ENCODE peak calls at places on chromosomes 3 and 15, in ten cellular contexts. L is stomach, G is upper lobe of right lung, Y is right cardiac atrium, U is prostate gland, V is colonic mucosa, B is left ventricle myocardium inferior, Q is ovary, S is H9, R is MM.1S. Z is an unnamed sample. For H3K27me3, the result is how much of the 10 kb centered on the place peaks cover.

GRCh38 chr15:48553559-48553958 is 92.0 kb downstream of the FBN1 start:
- DNase-seq in B (no peak), G (no peak), S (no peak), V (no peak), Q (no peak), Y (no peak), U (no peak), R (no peak), L (no peak), Z (no peak)

GRCh38 chr15:40069178-40070165 is 30.5 kb upstream of the SRP14 start:
- DNase-seq in L (peak), G (peak), B (peak), R (no peak), Q (peak), V (peak), S (peak), U (peak), Y (peak), Z (peak)

GRCh38 chr15:40582726-40583246 is 11.3 kb upstream of the KNL1 start:
- DNase-seq in V (no peak), Y (no peak), G (no peak), B (no peak), R (no peak), U (no peak), Q (no peak), L (no peak), S (peak), Z (no peak)

GRCh38 chr3:13461169-13462124 is 18.7 kb upstream of the HDAC11 start:
- DNase-seq in Y (peak), U (no peak), S (peak), G (peak), B (peak), Q (no peak), V (peak), L (peak), R (peak), Z (peak)

GRCh38 chr15:68816795-68817303 is 3.8 kb downstream of the ANP32A start:
- DNase-seq in S (no peak), B (no peak), Y (no peak), U (no peak), G (no peak), V (peak), Q (no peak), R (no peak), L (no peak), Z (peak)

GRCh38 chr3:130926504-130926903 is 32.6 kb downstream of the ATP2C1 start:
- DNase-seq in S (no peak), V (no peak), L (no peak), U (no peak), R (no peak), Y (no peak), G (no peak), B (no peak), Q (no peak), Z (no peak)

GRCh38 chr3:101068876-101069606 is 75.8 kb upstream of the ABI3BP start:
- DNase-seq in V (no peak), R (no peak), Q (no peak), B (no peak), G (no peak), L (no peak), S (no peak), Y (peak), U (no peak), Z (no peak)

GRCh38 chr3:195906865-195907729 is 1.3 kb downstream of the TNK2 start:
- DNase-seq in Q (peak), G (peak), L (peak), R (peak), V (peak), S (no peak), U (peak), B (no peak), Y (peak), Z (peak)

GRCh38 chr15:76065267-76065666 is 5.5 kb downstream of the TMEM266 start:
- DNase-seq in R (peak), Q (no peak), U (no peak), Y (no peak), V (no peak), G (no peak), S (no peak), B (no peak), L (no peak), Z (no peak)

GRCh38 chr3:174614046-174614445 is 245.1 kb upstream of the NAALADL2 start:
- DNase-seq in V (no peak), U (no peak), R (no peak), G (no peak), S (no peak), Y (no peak), Q (no peak), L (no peak), B (no peak), Z (no peak)

GRCh38 chr15:42080585-42081462 is 13.5 kb downstream of the PLA2G4D start:
- DNase-seq in V (no peak), G (no peak), L (peak), Q (no peak), R (no peak), U (no peak), S (peak), B (no peak), Y (peak), Z (no peak)
- H3K27me3 ChIP-seq in V (under half), G (under half), L (under half), Q (under half), R (under half), U (under half), S (under half), B (under half), Y (under half), Z (under half)

GRCh38 chr3:42177801-42178150 is 86.6 kb downstream of the TRAK1 start:
- DNase-seq in G (no peak), S (no peak), U (no peak), B (no peak), L (no peak), Y (no peak), V (no peak), R (no peak), Q (no peak), Z (no peak)
- H3K27ac ChIP-seq in G (no peak), S (no peak), U (no peak), B (peak), L (no peak), Y (no peak), V (no peak), R (no peak), Q (no peak), Z (no peak)

GRCh38 chr3:171495413-171495812 is 35.2 kb upstream of the TNIK start:
- DNase-seq in L (no peak), B (no peak), R (no peak), V (no peak), S (no peak), G (no peak), Y (no peak), U (no peak), Q (no peak), Z (no peak)
- H3K27me3 ChIP-seq in L (under half), B (under half), R (under half), V (under half), S (under half), G (under half), Y (under half), U (under half), Q (under half), Z (under half)

GRCh38 chr3:110074095-110074494 is 736.7 kb upstream of the DPPA4 start:
- DNase-seq in R (no peak), U (no peak), G (no peak), B (no peak), Y (no peak), S (no peak), Q (no peak), V (no peak), L (no peak), Z (no peak)

GRCh38 chr3:110067527-110067926 is 730.2 kb upstream of the DPPA4 start:
- DNase-seq in U (no peak), G (no peak), S (no peak), Q (no peak), Y (no peak), V (no peak), B (no peak), R (peak), L (no peak), Z (no peak)

GRCh38 chr3:110070539-110070916 is 733.2 kb upstream of the DPPA4 start:
- DNase-seq in S (no peak), Y (no peak), V (no peak), R (no peak), G (no peak), Q (no peak), L (no peak), B (no peak), U (no peak), Z (no peak)

GRCh38 chr3:110066201-110066600 is 728.9 kb upstream of the DPPA4 start:
- DNase-seq in B (no peak), G (no peak), S (no peak), R (no peak), Y (no peak), L (no peak), V (no peak), U (no peak), Q (no peak), Z (no peak)

DNA sequence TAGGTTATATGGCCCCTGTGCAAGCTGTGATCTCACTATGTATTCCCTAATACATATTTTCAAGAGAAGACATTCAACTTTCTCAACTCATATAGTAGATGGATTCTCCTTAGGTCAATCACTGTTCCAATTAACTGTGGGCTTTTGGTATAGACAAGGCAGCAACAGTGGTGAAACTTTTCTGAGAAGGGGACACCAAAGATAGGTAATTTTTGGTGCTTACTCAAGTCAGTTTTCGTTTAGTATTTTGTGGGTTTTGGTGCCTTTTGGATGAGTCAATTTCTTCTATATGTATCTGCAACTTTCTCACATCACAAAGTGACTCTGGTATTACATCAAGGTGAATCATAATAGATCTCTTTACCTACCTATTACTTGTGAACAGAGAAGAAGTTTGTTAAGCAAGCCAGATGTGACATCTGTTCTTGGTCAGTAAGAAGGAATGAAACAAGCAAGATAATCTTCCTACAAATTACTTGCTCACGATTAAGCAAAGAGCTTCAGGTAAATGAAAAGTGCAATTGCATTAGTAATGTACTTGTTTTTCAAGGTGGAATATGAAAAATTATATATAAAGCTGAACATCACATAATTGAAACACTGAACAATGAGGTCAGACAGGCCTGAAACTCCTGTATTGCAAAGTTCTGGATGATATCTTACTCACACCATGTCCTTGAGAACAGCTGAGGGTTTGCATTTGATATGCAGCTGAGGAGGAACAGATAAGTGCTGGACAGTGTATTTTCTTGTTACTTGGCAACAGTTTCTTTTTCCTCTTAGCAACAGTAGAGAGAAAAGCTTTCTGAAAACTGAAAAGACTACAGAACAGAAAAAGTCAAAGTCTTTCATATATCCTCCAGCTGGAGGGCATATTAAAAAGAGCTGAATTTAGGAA is 732.5 kb upstream of the DPPA4 start:
- DNase-seq in B (no peak), U (no peak), V (no peak), G (no peak), S (no peak), Q (no peak), Y (no peak), R (peak), L (no peak), Z (no peak)
- H3K27ac ChIP-seq in B (peak), U (no peak), V (no peak), G (no peak), S (no peak), Q (no peak), Y (no peak), R (peak), L (no peak), Z (no peak)

GRCh38 chr3:10274601-10275000 is 18.1 kb downstream of the GHRL start:
- DNase-seq in B (no peak), Q (no peak), L (no peak), R (peak), U (no peak), V (no peak), Y (no peak), G (no peak), S (no peak), Z (no peak)

GRCh38 chr3:10269443-10269842 is 21.2 kb downstream of the TATDN2 start:
- DNase-seq in Q (no peak), G (no peak), Y (no peak), S (no peak), V (no peak), R (no peak), L (no peak), B (no peak), U (no peak), Z (no peak)

GRCh38 chr3:10273697-10274305 is 18.9 kb downstream of the GHRL start:
- DNase-seq in G (no peak), R (no peak), Y (no peak), L (no peak), B (no peak), V (no peak), S (no peak), U (no peak), Q (no peak), Z (no peak)

GRCh38 chr3:10268930-10269329 is 20.7 kb downstream of the TATDN2 start:
- DNase-seq in B (no peak), G (no peak), Q (no peak), U (no peak), R (no peak), Y (no peak), L (no peak), S (no peak), V (no peak), Z (no peak)

GRCh38 chr3:10272977-10273376 is 19.8 kb downstream of the GHRL start:
- DNase-seq in Q (no peak), U (no peak), V (no peak), S (no peak), R (no peak), Y (no peak), G (no peak), B (no peak), L (no peak), Z (no peak)
- H3K27me3 ChIP-seq in Q (under half), U (under half), V (under half), S (under half), R (under half), Y (under half), G (under half), B (under half), L (under half), Z (under half)

GRCh38 chr15:64633332-64633731 is 142.1 kb downstream of the RBPMS2 start:
- DNase-seq in R (no peak), G (no peak), S (no peak), Y (no peak), Q (no peak), V (no peak), U (no peak), B (no peak), L (no peak), Z (no peak)

GRCh38 chr15:64636101-64636500 is 139.3 kb downstream of the RBPMS2 start:
- DNase-seq in U (no peak), G (no peak), Q (no peak), S (no peak), Y (no peak), B (no peak), L (no peak), V (no peak), R (no peak), Z (no peak)

GRCh38 chr15:64635486-64635815 is 139.9 kb downstream of the RBPMS2 start:
- DNase-seq in R (no peak), L (peak), B (no peak), Y (no peak), V (peak), U (peak), G (no peak), S (no peak), Q (no peak), Z (peak)

GRCh38 chr15:64634020-64634419 is 141.4 kb downstream of the RBPMS2 start:
- DNase-seq in B (no peak), Y (no peak), R (peak), L (no peak), U (no peak), S (no peak), Q (no peak), G (no peak), V (no peak), Z (no peak)

DNA sequence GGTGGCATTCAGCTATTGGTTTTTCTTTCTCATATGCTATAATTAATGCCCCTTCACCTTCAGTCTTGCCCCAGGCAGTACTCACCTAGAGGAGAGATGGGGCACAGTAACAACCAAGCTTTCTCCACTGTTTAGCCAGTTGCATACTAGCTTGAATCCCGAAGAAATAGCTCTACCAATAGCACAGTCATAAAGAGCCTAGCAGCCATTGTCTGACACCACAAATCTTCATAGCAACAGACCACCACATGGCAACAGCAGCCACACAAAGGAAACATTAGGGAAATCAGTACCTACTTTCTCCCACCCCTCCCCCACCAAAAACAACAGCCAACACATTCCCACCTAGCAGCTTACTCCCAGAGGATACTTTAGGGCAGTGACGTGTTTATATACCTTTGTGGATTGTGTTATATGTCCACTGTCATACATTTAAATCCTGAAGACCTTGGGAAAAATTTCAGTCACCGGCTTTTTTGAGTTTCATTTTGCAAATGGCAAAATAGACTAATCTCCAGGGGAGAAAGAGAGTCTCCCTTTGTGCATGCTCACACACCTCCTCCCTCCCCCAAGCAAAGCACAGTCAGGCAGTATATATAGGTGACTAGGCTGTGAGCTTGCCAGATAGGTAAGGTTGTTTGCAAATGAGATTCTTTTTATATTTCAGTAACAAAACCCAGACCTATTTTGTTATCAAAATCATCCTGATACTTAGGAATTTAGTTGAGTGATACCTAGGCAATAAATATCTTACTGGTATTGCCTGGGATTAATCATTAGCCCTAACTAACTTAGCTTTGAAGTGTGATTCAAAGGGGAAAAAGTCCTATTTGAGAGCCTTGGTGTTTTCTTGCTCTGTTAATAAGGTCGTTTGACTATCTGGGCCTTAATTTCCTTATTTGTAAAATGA is 140.6 kb downstream of the RBPMS2 start:
- DNase-seq in G (no peak), B (no peak), R (no peak), S (peak), L (no peak), Q (no peak), V (no peak), Y (no peak), U (no peak), Z (peak)
- H3K27ac ChIP-seq in G (peak), B (peak), R (peak), S (peak), L (peak), Q (no peak), V (peak), Y (no peak), U (peak), Z (peak)

DNA sequence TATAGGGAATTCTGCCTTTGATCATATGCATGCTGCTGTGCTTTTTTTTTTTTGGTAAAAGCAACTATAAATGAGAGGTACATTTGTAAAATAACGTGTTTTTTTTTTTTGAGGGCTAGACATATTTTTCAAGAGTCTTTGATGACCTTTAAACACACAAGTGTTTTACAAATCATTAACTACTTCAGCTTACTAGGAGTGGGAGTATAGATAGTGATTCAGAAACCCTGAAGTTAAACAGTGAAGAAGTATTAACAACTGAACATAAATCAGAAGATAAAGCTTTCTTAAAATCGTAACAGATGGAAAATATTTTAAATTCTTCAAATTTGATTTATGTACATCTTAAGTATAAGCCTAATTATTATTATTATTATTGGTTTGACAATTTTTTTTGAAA is 2.9 kb upstream of the GMNC start:
- DNase-seq in B (no peak), G (no peak), S (no peak), U (no peak), Q (no peak), L (no peak), Y (no peak), V (no peak), R (no peak), Z (no peak)
- H3K27me3 ChIP-seq in B (under half), G (under half), S (under half), U (under half), Q (under half), L (under half), Y (under half), V (under half), R (under half), Z (under half)

GRCh38 chr15:96560246-96560895 is 229.9 kb downstream of the NR2F2 start:
- DNase-seq in L (no peak), V (no peak), Y (no peak), R (no peak), B (no peak), U (no peak), S (no peak), Q (no peak), G (no peak), Z (no peak)
- H3K27ac ChIP-seq in L (no peak), V (no peak), Y (no peak), R (no peak), B (no peak), U (no peak), S (no peak), Q (no peak), G (no peak), Z (no peak)

DNA sequence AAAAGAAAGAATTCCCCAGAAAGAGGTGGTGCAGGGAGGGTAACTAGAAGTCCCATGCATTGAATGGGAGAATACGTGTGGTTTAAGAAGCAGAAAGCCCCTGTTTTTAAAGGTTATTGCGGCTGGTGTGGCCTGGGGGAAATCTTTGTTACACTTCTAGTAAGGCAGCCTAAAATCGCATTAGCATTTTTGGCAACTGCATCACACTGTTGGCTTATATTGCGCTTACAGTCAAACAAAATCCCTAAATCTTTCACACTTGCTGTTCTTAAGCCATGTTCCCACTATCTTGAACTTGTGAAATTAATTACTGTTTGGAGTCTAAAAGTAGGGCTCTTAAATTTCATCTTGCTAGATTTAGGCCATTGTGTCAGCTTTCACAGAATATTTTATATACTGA is 66.0 kb upstream of the GOLIM4 start:
- DNase-seq in V (no peak), L (no peak), R (no peak), G (no peak), Y (no peak), U (no peak), Q (no peak), S (no peak), B (no peak), Z (no peak)
- H3K27me3 ChIP-seq in V (under half), L (under half), R (under half), G (under half), Y (under half), U (under half), Q (under half), S (under half), B (under half), Z (under half)